ENCODE peak calls at places on chromosomes 12 and 14, in eight cellular contexts. One of them, this sample, is unnamed.

GRCh38 chr14:59772252-59772651 is 98.3 kb downstream of the RTN1 start:
- DNase-seq in left ventricle myocardium inferior: no peak
- DNase-seq in A673: peak; percentile 82
- DNase-seq in sigmoid colon: no peak
- DNase-seq in mucosa of descending colon: no peak
- DNase-seq in astrocyte: no peak
- DNase-seq in prostate gland: no peak
- DNase-seq in stomach: no peak
- DNase-seq in this sample: no peak

GRCh38 chr12:81896771-81897170 is 137.6 kb upstream of the PPFIA2 start:
- DNase-seq in prostate gland: no peak
- DNase-seq in sigmoid colon: no peak
- DNase-seq in mucosa of descending colon: no peak
- DNase-seq in astrocyte: peak; percentile 4
- DNase-seq in stomach: no peak
- DNase-seq in left ventricle myocardium inferior: no peak
- DNase-seq in A673: no peak
- DNase-seq in this sample: no peak

GRCh38 chr14:56153271-56153670 is 35.1 kb downstream of the PELI2 start:
- DNase-seq in astrocyte: no peak
- DNase-seq in prostate gland: no peak
- DNase-seq in mucosa of descending colon: no peak
- DNase-seq in left ventricle myocardium inferior: no peak
- DNase-seq in stomach: no peak
- DNase-seq in A673: no peak
- DNase-seq in sigmoid colon: no peak
- DNase-seq in this sample: no peak

GRCh38 chr14:45140661-45141187 is 5.0 kb downstream of the FANCM start:
- DNase-seq in stomach: no peak
- DNase-seq in mucosa of descending colon: no peak
- DNase-seq in astrocyte: no peak
- DNase-seq in sigmoid colon: no peak
- DNase-seq in left ventricle myocardium inferior: no peak
- DNase-seq in A673: no peak
- DNase-seq in prostate gland: no peak
- DNase-seq in this sample: no peak

GRCh38 chr12:68483592-68484373 is 126.9 kb upstream of the RAP1B start:
- DNase-seq in mucosa of descending colon: no peak
- DNase-seq in sigmoid colon: no peak
- DNase-seq in prostate gland: no peak
- DNase-seq in left ventricle myocardium inferior: no peak
- DNase-seq in astrocyte: peak; percentile 12
- DNase-seq in A673: peak; percentile 14
- DNase-seq in stomach: no peak
- DNase-seq in this sample: peak; percentile 33

GRCh38 chr12:57840701-57841100 is 5.8 kb downstream of the CTDSP2 start:
- DNase-seq in left ventricle myocardium inferior: no peak
- DNase-seq in sigmoid colon: no peak
- DNase-seq in stomach: peak; percentile 52
- DNase-seq in mucosa of descending colon: no peak
- DNase-seq in prostate gland: no peak
- DNase-seq in astrocyte: no peak
- DNase-seq in A673: no peak
- DNase-seq in this sample: no peak

GRCh38 chr12:110269622-110270124 is 11.4 kb upstream of the ATP2A2 start:
- DNase-seq in sigmoid colon: peak; percentile 72
- DNase-seq in mucosa of descending colon: no peak
- DNase-seq in astrocyte: peak; percentile 86
- DNase-seq in A673: peak; percentile 65
- DNase-seq in prostate gland: no peak
- DNase-seq in left ventricle myocardium inferior: no peak
- DNase-seq in stomach: no peak
- DNase-seq in this sample: no peak

GRCh38 chr14:86654558-86655184 is 1124.7 kb downstream of the FLRT2 start:
- DNase-seq in left ventricle myocardium inferior: peak; percentile 23
- DNase-seq in prostate gland: no peak
- DNase-seq in A673: peak; percentile 86
- DNase-seq in stomach: peak; percentile 80
- DNase-seq in astrocyte: no peak
- DNase-seq in sigmoid colon: no peak
- DNase-seq in mucosa of descending colon: no peak
- DNase-seq in this sample: no peak

GRCh38 chr14:100025111-100025510 is 40.1 kb upstream of the EVL start:
- DNase-seq in left ventricle myocardium inferior: no peak
- DNase-seq in sigmoid colon: no peak
- DNase-seq in A673: peak; percentile 23
- DNase-seq in astrocyte: no peak
- DNase-seq in mucosa of descending colon: no peak
- DNase-seq in prostate gland: peak; percentile 34
- DNase-seq in stomach: peak; percentile 40
- DNase-seq in this sample: no peak

GRCh38 chr14:54200726-54201125 is 196.1 kb upstream of the CDKN3 start:
- DNase-seq in astrocyte: no peak
- DNase-seq in A673: no peak
- DNase-seq in mucosa of descending colon: no peak
- DNase-seq in sigmoid colon: no peak
- DNase-seq in left ventricle myocardium inferior: no peak
- DNase-seq in prostate gland: no peak
- DNase-seq in stomach: no peak
- DNase-seq in this sample: peak; percentile 43

GRCh38 chr14:104530651-104531050 is 48.9 kb upstream of the C14orf180 start:
- DNase-seq in mucosa of descending colon: peak; percentile 21
- DNase-seq in sigmoid colon: peak; percentile 25
- DNase-seq in stomach: no peak
- DNase-seq in A673: no peak
- DNase-seq in astrocyte: no peak
- DNase-seq in prostate gland: no peak
- DNase-seq in left ventricle myocardium inferior: no peak
- DNase-seq in this sample: no peak

GRCh38 chr12:105444809-105445102 is 114.3 kb downstream of the C12orf75 start:
- DNase-seq in left ventricle myocardium inferior: no peak
- DNase-seq in sigmoid colon: no peak
- DNase-seq in mucosa of descending colon: no peak
- DNase-seq in stomach: no peak
- DNase-seq in astrocyte: peak; percentile 60
- DNase-seq in prostate gland: no peak
- DNase-seq in A673: no peak
- DNase-seq in this sample: no peak

GRCh38 chr12:1978078-1978477 is 26.2 kb downstream of the DCP1B start:
- DNase-seq in stomach: no peak
- DNase-seq in sigmoid colon: no peak
- DNase-seq in A673: no peak
- DNase-seq in prostate gland: no peak
- DNase-seq in mucosa of descending colon: no peak
- DNase-seq in astrocyte: no peak
- DNase-seq in left ventricle myocardium inferior: no peak
- DNase-seq in this sample: no peak

GRCh38 chr14:34338056-34338455 is 124.0 kb downstream of the SPTSSA start:
- DNase-seq in stomach: no peak
- DNase-seq in prostate gland: no peak
- DNase-seq in mucosa of descending colon: no peak
- DNase-seq in sigmoid colon: no peak
- DNase-seq in astrocyte: no peak
- DNase-seq in left ventricle myocardium inferior: no peak
- DNase-seq in A673: no peak
- DNase-seq in this sample: no peak

GRCh38 chr14:60106341-60106740 is 14.6 kb downstream of the PCNX4 start:
- DNase-seq in sigmoid colon: no peak
- DNase-seq in mucosa of descending colon: no peak
- DNase-seq in stomach: no peak
- DNase-seq in prostate gland: no peak
- DNase-seq in A673: no peak
- DNase-seq in astrocyte: peak; percentile 82
- DNase-seq in left ventricle myocardium inferior: no peak
- DNase-seq in this sample: no peak

DNA sequence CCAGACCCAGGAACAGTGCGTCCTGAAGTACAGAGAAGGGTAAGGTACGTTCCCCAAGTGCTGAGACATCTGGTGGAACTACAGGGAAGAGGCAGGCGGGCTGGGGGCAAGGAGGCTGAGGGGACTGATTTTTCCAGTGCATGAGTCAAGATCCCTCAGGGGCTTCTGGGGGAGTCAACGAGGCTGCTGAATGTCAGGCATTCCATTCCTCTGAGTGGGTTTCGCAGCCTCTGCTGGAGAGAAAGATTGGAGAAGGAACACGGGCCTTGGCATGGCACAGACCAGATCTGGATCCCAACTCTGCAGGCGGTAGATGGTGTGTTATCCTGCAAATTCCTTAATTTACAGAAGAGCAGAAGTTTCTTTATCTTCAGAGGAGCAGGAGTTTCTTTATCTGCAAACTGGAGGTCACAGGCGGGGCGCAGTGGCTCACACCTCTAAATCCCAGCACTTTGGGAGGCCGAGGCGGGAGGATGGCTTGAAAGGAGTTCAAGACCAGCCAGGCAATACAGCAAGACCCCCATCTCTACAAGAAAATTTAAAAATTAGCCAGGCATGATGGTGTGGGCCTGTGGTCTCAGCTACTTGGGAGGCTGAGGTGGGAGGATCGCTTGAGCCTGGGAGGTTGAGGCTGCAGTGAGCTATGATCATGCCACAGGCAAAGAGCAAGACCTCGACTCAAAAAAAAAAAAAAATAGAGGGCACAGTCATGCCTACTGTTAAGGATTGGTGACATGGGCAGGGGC is 132.6 kb upstream of the MAP1LC3B2 start:
- DNase-seq in prostate gland: no peak
- DNase-seq in mucosa of descending colon: no peak
- DNase-seq in A673: peak; percentile 89
- DNase-seq in left ventricle myocardium inferior: peak; percentile 35
- DNase-seq in stomach: no peak
- DNase-seq in astrocyte: peak; percentile 95
- DNase-seq in sigmoid colon: peak; percentile 85
- DNase-seq in this sample: peak; percentile 94
- TF ChIP-seq CTCF in prostate gland: no peak
- TF ChIP-seq CTCF in mucosa of descending colon: no peak
- TF ChIP-seq CTCF in A673: peak; percentile 22
- TF ChIP-seq CTCF in left ventricle myocardium inferior: peak; percentile 31
- TF ChIP-seq CTCF in stomach: no peak
- TF ChIP-seq CTCF in astrocyte: peak; percentile 62
- TF ChIP-seq CTCF in sigmoid colon: no peak
- TF ChIP-seq CTCF in this sample: peak; percentile 70

DNA sequence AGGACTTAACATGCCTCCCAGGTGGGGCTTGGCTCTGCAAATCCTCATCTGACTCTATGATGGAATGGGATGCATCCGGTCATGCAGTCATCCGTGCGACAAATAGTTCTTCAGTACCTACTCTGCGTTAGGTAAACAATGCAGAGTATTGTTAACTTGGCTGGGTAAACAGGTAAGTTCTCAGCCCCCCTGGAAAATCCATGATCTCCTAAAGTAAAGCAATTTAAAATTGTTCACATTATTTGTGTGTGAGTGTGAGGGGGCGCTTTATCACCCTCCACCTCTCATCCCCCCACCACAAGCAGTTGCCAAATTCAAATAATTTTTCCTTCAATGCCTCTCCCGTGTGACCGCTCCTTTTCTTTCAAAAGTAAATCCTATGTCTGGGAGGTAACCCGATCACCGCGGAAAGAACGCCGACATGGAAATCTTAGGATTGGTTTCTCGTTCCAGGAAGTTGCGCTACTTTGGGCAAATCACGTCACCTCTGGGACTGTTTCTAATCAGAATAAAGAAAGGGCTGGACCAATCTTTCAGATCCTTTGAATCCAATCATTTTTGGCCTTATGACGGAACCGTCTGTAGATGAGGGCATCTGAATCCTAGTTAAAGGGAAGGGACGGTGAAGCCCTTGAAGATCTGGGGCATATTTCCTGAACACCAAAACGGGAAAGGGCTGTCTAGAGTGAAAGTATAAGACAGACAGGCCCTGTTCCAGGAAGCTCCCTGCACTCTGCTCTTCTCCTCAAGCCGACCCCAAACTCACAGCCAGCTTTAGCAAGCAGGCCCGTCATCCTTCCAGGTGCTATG is 44.0 kb upstream of the SINHCAF start:
- DNase-seq in stomach: peak; percentile 75
- DNase-seq in A673: peak; percentile 32
- DNase-seq in prostate gland: peak; percentile 52
- DNase-seq in sigmoid colon: peak; percentile 66
- DNase-seq in astrocyte: peak; percentile 31
- DNase-seq in left ventricle myocardium inferior: peak; percentile 19
- DNase-seq in mucosa of descending colon: no peak
- DNase-seq in this sample: peak; percentile 10
- H3K4me3 ChIP-seq in stomach: peak overlapping the region; percentile 19
- H3K4me3 ChIP-seq in A673: peak overlapping the region; percentile 15
- H3K4me3 ChIP-seq in prostate gland: peak overlapping the region; percentile 7
- H3K4me3 ChIP-seq in sigmoid colon: no peak overlapping the region
- H3K4me3 ChIP-seq in astrocyte: no peak overlapping the region
- H3K4me3 ChIP-seq in left ventricle myocardium inferior: peak overlapping the region; percentile 56
- H3K4me3 ChIP-seq in mucosa of descending colon: no peak overlapping the region
- H3K4me3 ChIP-seq in this sample: peak overlapping the region; percentile 14

DNA sequence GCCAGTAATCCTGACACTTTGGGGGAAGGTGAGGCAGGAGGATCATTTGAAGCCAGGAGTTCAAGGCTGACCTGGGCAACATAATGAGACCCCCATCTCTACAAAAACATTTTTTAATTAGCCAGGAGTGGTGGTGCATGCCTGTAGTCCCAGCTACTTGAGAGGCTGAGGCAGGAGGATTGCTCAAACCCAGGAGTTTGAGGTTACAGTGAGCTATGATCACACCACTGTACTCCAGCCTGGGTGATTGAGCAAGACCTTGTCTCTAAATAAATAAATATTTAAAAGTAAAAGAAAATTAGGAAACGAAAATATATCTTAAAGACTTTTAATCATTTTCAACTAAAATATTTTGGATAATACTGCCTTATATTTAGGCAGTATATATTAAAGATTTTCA is 25.9 kb downstream of the CKB start:
- DNase-seq in left ventricle myocardium inferior: no peak
- DNase-seq in stomach: no peak
- DNase-seq in sigmoid colon: no peak
- DNase-seq in astrocyte: no peak
- DNase-seq in mucosa of descending colon: no peak
- DNase-seq in A673: no peak
- DNase-seq in prostate gland: no peak
- DNase-seq in this sample: no peak
- H3K36me3 ChIP-seq in left ventricle myocardium inferior: peaks cover 76% of the 10 kb centered on the region
- H3K36me3 ChIP-seq in stomach: peaks cover 34% of the 10 kb centered on the region
- H3K36me3 ChIP-seq in sigmoid colon: peaks cover 8% of the 10 kb centered on the region
- H3K36me3 ChIP-seq in astrocyte: peaks cover 43% of the 10 kb centered on the region
- H3K36me3 ChIP-seq in mucosa of descending colon: no peaks in the 10 kb centered on the region
- H3K36me3 ChIP-seq in A673: peaks cover 59% of the 10 kb centered on the region
- H3K36me3 ChIP-seq in prostate gland: no peaks in the 10 kb centered on the region
- H3K36me3 ChIP-seq in this sample: peaks cover 20% of the 10 kb centered on the region

GRCh38 chr14:89252887-89253532 is 164.0 kb downstream of the FOXN3 start:
- DNase-seq in mucosa of descending colon: no peak
- DNase-seq in astrocyte: no peak
- DNase-seq in prostate gland: peak; percentile 46
- DNase-seq in stomach: no peak
- DNase-seq in A673: peak; percentile 11
- DNase-seq in left ventricle myocardium inferior: no peak
- DNase-seq in sigmoid colon: no peak
- DNase-seq in this sample: no peak
- TF ChIP-seq CTCF in mucosa of descending colon: no peak
- TF ChIP-seq CTCF in astrocyte: no peak
- TF ChIP-seq CTCF in prostate gland: peak; percentile 51
- TF ChIP-seq CTCF in stomach: no peak
- TF ChIP-seq CTCF in A673: peak; percentile 8
- TF ChIP-seq CTCF in left ventricle myocardium inferior: no peak
- TF ChIP-seq CTCF in sigmoid colon: no peak
- TF ChIP-seq CTCF in this sample: no peak

GRCh38 chr12:52080403-52081201 is 1.1 kb downstream of the SMIM41 start:
- DNase-seq in mucosa of descending colon: no peak
- DNase-seq in astrocyte: no peak
- DNase-seq in A673: no peak
- DNase-seq in sigmoid colon: peak; percentile 78
- DNase-seq in left ventricle myocardium inferior: no peak
- DNase-seq in prostate gland: no peak
- DNase-seq in stomach: no peak
- DNase-seq in this sample: no peak
- H3K4me3 ChIP-seq in mucosa of descending colon: no peak overlapping the region
- H3K4me3 ChIP-seq in astrocyte: no peak overlapping the region
- H3K4me3 ChIP-seq in A673: no peak overlapping the region
- H3K4me3 ChIP-seq in sigmoid colon: no peak overlapping the region
- H3K4me3 ChIP-seq in left ventricle myocardium inferior: peak overlapping the region; percentile 46
- H3K4me3 ChIP-seq in prostate gland: peak overlapping the region; percentile 17
- H3K4me3 ChIP-seq in stomach: peak overlapping the region; percentile 23
- H3K4me3 ChIP-seq in this sample: no peak overlapping the region